ENCODE peak calls at places on chromosomes 5 and 9, in four cellular contexts. C is fibroblast of mammary gland, W is AG10803, G is HepG2. P is an unnamed sample.

GRCh38 chr9:111662851-111663823 is 1.7 kb downstream of the GNG10 start:
- DNase-seq in G (no peak), W (no peak), C (no peak), P (no peak)

GRCh38 chr5:149917073-149917676 is 27.4 kb downstream of the PDE6A start:
- DNase-seq in W (no peak), C (no peak), G (no peak), P (no peak)

GRCh38 chr9:113566011-113566711 is 102.6 kb downstream of the RGS3 start:
- DNase-seq in G (no peak), W (no peak), C (no peak), P (no peak)

GRCh38 chr5:156922207-156922792 is 40.7 kb downstream of the TIMD4 start:
- DNase-seq in G (no peak), W (no peak), C (no peak), P (no peak)

GRCh38 chr5:9835121-9835770 is 205.1 kb upstream of the TAS2R1 start:
- DNase-seq in C (no peak), G (no peak), W (no peak), P (no peak)

GRCh38 chr5:71948206-71948605 is 159.1 kb upstream of the MAP1B start:
- DNase-seq in W (no peak), C (peak), G (no peak), P (no peak)

GRCh38 chr5:34639852-34640626 is 16.1 kb upstream of the RAI14 start:
- DNase-seq in G (no peak), W (peak), C (no peak), P (peak)

GRCh38 chr5:9057406-9058000 is 488.4 kb downstream of the SEMA5A start:
- DNase-seq in G (no peak), W (no peak), C (no peak), P (no peak)

GRCh38 chr9:123678878-123679329 is 251.0 kb downstream of the DENND1A start:
- DNase-seq in W (no peak), C (no peak), G (peak), P (no peak)

GRCh38 chr5:84437673-84438315 is 53.1 kb upstream of the EDIL3 start:
- DNase-seq in C (peak), G (no peak), W (peak), P (no peak)

GRCh38 chr9:18730241-18730640 is 256.3 kb downstream of the ADAMTSL1 start:
- DNase-seq in C (no peak), W (no peak), G (no peak), P (no peak)

GRCh38 chr9:83675466-83675865 is 32.3 kb downstream of the UBQLN1 start:
- DNase-seq in W (no peak), C (no peak), G (peak), P (no peak)

GRCh38 chr9:123500336-123500735 is 144.3 kb downstream of the CRB2 start:
- DNase-seq in G (no peak), W (no peak), C (no peak), P (no peak)

GRCh38 chr9:79581388-79581787 is 9.6 kb downstream of the TLE4 start:
- DNase-seq in W (no peak), G (no peak), C (peak), P (peak)

GRCh38 chr9:109171926-109172325 is 4.9 kb upstream of the FRRS1L start:
- DNase-seq in C (peak), G (no peak), W (peak), P (no peak)

GRCh38 chr5:109792613-109793012 is 102.9 kb downstream of the MAN2A1 start:
- DNase-seq in G (no peak), C (no peak), W (no peak), P (no peak)

GRCh38 chr9:107188376-107188775 is 94.7 kb upstream of the RAD23B start:
- DNase-seq in C (no peak), W (no peak), G (no peak), P (no peak)
- TF ChIP-seq CTCF in C (no peak), W (no peak), G (no peak), P (no peak)

GRCh38 chr9:35814106-35814840 is 569 bp downstream of the HINT2 start:
- DNase-seq in C (peak), G (peak), W (peak), P (peak)
- TF ChIP-seq CTCF in C (peak), G (peak), W (peak), P (peak)

DNA sequence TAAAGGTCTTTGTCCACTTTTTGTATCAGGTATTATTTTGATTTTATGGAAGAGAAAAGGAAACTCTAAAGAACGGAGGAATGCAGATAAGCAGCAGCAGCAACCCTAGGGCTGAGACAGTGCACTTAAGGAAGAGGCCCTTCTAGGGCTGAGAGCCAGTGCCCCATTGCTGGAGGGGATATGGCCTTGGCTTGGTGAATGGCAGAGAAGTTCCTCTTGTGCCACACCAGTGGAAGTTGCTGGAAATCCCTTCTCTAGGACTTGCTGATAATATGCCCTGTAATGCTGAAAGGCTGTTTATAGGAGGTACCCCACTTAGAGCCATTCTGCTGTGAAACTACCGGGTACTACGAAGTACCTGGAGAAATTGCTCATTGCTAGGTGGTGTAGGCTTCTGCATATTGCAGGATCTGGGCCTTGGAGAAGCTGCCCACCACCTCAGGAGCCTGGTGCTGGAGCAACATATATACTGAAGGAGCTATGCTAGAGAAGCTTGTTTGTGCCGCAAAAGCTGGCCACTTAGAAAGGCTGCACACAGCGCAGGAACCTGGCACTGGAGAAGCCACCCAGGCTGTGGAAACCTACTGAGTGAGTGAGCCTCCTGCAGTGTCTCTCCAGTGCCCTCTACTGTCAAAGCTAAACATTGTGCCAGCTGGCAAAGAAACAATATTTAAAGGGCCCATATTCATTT is 9.6 kb upstream of the UBTD2 start:
- DNase-seq in C (peak), G (peak), W (peak), P (peak)
- TF ChIP-seq CTCF in C (peak), G (peak), W (peak), P (peak)

GRCh38 chr9:91978739-91979414 is 28.8 kb upstream of the ROR2 start:
- DNase-seq in C (peak), W (peak), G (no peak), P (peak)
- TF ChIP-seq CTCF in C (peak), W (peak), G (peak), P (peak)

DNA sequence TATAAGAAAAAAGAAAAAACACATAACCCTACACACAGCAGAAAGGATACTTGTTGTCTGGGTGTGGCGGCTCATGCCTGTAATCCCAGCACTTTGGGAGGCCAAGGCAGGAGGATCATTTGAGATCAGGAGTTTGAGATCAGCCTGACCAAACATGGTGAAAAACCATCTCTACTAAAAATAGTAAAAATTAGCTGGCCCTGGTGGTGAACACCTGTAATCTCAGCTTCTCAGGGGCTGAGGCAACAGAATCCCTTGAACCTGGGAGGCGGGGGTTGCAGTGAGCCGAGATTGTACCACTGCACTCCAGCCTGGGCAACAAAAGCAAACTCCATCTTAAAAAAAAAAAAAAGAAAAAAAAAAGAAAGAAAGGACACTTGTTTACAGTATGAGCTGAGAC is 147.6 kb upstream of the PITX1 start:
- DNase-seq in C (no peak), G (no peak), W (no peak), P (no peak)
- TF ChIP-seq CTCF in C (no peak), G (no peak), W (no peak), P (peak)

GRCh38 chr5:130724658-130725057 is 440.4 kb downstream of the HINT1 start:
- DNase-seq in C (no peak), W (no peak), G (no peak), P (no peak)
- TF ChIP-seq CTCF in C (no peak), W (no peak), G (no peak), P (no peak)